ENCODE peak calls at places on chromosomes 7 and 10, in six cellular contexts. L is neuronal stem cell, K is H9, J is H1, C is mesenchymal stem cell, R is IMR-90. B is an unnamed sample.

GRCh38 chr10:114525368-114525949 is 121.2 kb upstream of the AFAP1L2 start:
- DNase-seq in K (no peak), J (no peak), L (no peak), C (peak), R (no peak), B (peak)

GRCh38 chr7:91109200-91109599 is 155.0 kb upstream of the FZD1 start:
- DNase-seq in J (no peak), L (no peak), R (no peak), K (no peak), C (no peak), B (no peak)

GRCh38 chr10:105586451-105587098 is 945.5 kb downstream of the SORCS3 start:
- DNase-seq in R (peak), L (no peak), K (no peak), C (peak), J (no peak), B (no peak)

GRCh38 chr7:36985866-36986402 is 261.6 kb upstream of the AOAH start:
- DNase-seq in K (no peak), J (no peak), R (no peak), L (no peak), C (no peak), B (no peak)

GRCh38 chr10:12130237-12130872 is 878 bp downstream of the SEC61A2 start:
- DNase-seq in R (peak), K (peak), C (peak), J (no peak), L (peak), B (peak)

GRCh38 chr7:44914992-44915607 is 29.8 kb upstream of the PURB start:
- DNase-seq in J (no peak), K (no peak), L (no peak), R (no peak), C (peak), B (no peak)

GRCh38 chr10:27742926-27743735 is 2.5 kb downstream of the MKX start:
- DNase-seq in L (no peak), J (no peak), K (peak), C (peak), R (no peak), B (peak)

GRCh38 chr7:146948708-146949107 is 832.1 kb downstream of the CNTNAP2 start:
- DNase-seq in L (no peak), J (no peak), K (no peak), C (no peak), R (no peak), B (no peak)

GRCh38 chr10:99855479-99856071 is 73.1 kb downstream of the ABCC2 start:
- DNase-seq in J (no peak), C (no peak), L (no peak), R (no peak), K (no peak), B (no peak)

GRCh38 chr7:151722533-151722932 is 154.4 kb downstream of the PRKAG2 start:
- DNase-seq in K (no peak), L (no peak), C (no peak), R (no peak), J (no peak), B (no peak)

GRCh38 chr10:106768204-106768603 is 396.3 kb downstream of the SORCS1 start:
- DNase-seq in R (no peak), L (no peak), K (no peak), J (no peak), C (no peak), B (no peak)

GRCh38 chr10:43230101-43230908 is 36.6 kb downstream of the RASGEF1A start:
- DNase-seq in R (no peak), L (no peak), K (peak), C (no peak), J (no peak), B (no peak)

GRCh38 chr10:74824184-74825032 is 2.0 kb upstream of the KAT6B start:
- DNase-seq in J (no peak), R (no peak), K (peak), L (no peak), C (no peak), B (no peak)

GRCh38 chr10:79102056-79102874 is 33.5 kb downstream of the ZMIZ1 start:
- DNase-seq in L (no peak), R (peak), J (no peak), C (peak), K (no peak), B (peak)

GRCh38 chr7:55083206-55083605 is 64.4 kb downstream of the EGFR start:
- DNase-seq in K (no peak), C (peak), R (peak), L (no peak), J (no peak), B (no peak)

GRCh38 chr7:123242467-123243097 is 42.8 kb upstream of the SLC13A1 start:
- DNase-seq in C (peak), J (no peak), K (no peak), R (no peak), L (no peak), B (no peak)

GRCh38 chr7:91945476-91945875 is 4.8 kb downstream of the AKAP9 start:
- DNase-seq in J (no peak), L (no peak), R (peak), C (peak), K (no peak), B (no peak)

GRCh38 chr10:114271014-114271778 is 32.1 kb downstream of the VWA2 start:
- DNase-seq in C (no peak), K (no peak), J (no peak), R (no peak), L (no peak), B (no peak)

GRCh38 chr10:22605168-22605567 is 109.2 kb downstream of the PIP4K2A start:
- DNase-seq in J (no peak), L (no peak), C (peak), K (no peak), R (peak), B (no peak)

GRCh38 chr7:39727614-39728013 is 104.2 kb downstream of the RALA start:
- DNase-seq in J (no peak), L (no peak), K (no peak), R (no peak), C (no peak), B (no peak)

GRCh38 chr10:111087968-111088505 is 11.2 kb downstream of the ADRA2A start:
- DNase-seq in R (no peak), L (no peak), K (no peak), J (no peak), C (no peak), B (no peak)

GRCh38 chr7:102874166-102874829 is 38.5 kb upstream of the LRRC17 start:
- DNase-seq in C (peak), R (peak), J (no peak), K (no peak), L (no peak), B (no peak)

GRCh38 chr10:51257511-51258248 is 183.4 kb downstream of the PRKG1 start:
- DNase-seq in J (no peak), K (no peak), L (no peak), R (peak), C (no peak), B (peak)

GRCh38 chr10:99432881-99433280 is 2.5 kb upstream of the GOT1 start:
- DNase-seq in L (no peak), J (no peak), R (no peak), K (no peak), C (no peak), B (no peak)

DNA sequence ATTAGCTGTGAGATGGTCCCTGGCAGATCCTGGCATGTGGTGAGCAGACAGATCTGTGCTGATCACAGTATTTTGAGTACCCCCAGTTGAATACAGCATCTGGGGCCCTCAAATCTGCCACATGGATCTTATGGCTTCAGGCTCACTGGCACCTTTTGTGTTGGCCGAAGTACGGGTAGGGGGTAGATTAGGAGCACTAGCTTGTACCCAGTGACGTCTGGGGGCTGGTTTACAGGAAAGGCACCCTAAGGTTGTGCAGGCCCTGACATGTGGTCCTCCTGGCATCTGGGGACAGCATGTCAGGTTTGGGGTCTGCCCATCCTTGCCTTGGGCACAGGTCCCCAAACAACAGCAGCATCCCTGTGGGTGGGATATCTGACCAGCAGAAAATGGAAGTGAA is 53.2 kb downstream of the SYPL1 start:
- DNase-seq in J (no peak), K (no peak), R (no peak), C (no peak), L (no peak), B (no peak)
- H3K23ac ChIP-seq in J (no peak), K (no peak), R (no peak), C (no peak), L (no peak), B (no peak)

GRCh38 chr10:63072951-63073350 is 60.2 kb upstream of the NRBF2 start:
- DNase-seq in J (no peak), C (no peak), L (no peak), R (no peak), K (peak), B (no peak)

GRCh38 chr10:63068246-63068645 is 64.9 kb upstream of the NRBF2 start:
- DNase-seq in C (no peak), L (no peak), J (no peak), K (no peak), R (no peak), B (no peak)

GRCh38 chr10:63071145-63071544 is 62.0 kb upstream of the NRBF2 start:
- DNase-seq in L (no peak), J (no peak), K (no peak), C (no peak), R (no peak), B (no peak)

GRCh38 chr10:63066606-63067005 is 66.5 kb upstream of the NRBF2 start:
- DNase-seq in J (no peak), L (no peak), K (no peak), R (no peak), C (no peak), B (no peak)

DNA sequence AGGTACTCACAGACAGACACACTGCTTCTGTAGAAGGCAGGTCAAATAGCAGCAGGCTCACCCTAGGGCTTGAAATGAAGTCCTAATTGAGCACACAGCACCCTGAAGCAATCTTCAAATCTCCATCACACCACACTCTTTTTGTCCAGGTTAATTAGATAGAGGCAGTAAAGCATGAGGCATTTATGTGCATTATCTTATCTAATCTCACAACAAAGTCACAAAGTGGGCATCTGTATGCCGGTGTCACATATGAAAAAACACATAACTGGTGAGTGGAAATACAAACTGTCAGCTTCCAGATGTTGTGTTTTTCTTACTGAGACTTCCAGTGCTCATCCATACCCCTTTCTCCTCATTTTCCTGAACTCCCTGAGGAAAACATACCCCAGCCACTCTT is 63.8 kb upstream of the NRBF2 start:
- DNase-seq in C (no peak), R (no peak), J (no peak), K (no peak), L (no peak), B (no peak)
- H2BK15ac ChIP-seq in C (no peak), R (no peak), J (no peak), K (no peak), L (no peak), B (no peak)

DNA sequence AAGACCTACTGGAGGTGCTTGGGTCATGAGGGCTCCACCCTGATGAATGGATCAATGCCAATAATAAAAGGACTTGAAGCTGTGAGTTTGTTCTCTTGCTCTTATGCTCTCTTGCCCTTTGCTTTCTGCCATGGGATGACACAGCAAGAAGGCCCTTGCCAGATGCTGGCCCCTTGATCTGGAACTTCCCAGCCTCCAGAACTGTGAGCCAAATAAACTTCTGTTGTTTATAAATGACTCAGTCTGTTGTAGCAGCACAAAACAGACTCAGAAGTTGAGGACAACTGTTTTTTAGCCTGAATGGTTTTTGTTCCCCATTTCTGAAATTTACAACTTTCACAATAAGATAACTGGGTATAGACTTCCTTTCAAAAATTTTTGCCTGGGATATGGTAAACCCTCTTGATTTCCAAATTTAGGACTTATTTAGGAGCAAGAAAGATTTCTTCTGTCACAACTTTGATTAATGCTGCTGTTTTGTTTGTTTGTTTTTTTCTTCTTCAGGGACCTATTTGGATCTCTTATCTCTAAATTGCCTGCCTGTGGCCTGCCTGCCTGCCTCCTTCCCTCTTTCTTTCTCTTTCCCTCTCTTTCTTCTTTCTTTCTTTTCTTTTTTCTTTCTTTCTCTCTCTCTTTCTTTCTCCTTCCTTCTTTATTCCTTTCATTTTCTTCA is 12.1 kb downstream of the ENTPD1 start:
- DNase-seq in R (peak), C (peak), J (no peak), K (no peak), L (no peak), B (no peak)
- H3K23ac ChIP-seq in R (peak), C (no peak), J (no peak), K (no peak), L (no peak), B (no peak)

DNA sequence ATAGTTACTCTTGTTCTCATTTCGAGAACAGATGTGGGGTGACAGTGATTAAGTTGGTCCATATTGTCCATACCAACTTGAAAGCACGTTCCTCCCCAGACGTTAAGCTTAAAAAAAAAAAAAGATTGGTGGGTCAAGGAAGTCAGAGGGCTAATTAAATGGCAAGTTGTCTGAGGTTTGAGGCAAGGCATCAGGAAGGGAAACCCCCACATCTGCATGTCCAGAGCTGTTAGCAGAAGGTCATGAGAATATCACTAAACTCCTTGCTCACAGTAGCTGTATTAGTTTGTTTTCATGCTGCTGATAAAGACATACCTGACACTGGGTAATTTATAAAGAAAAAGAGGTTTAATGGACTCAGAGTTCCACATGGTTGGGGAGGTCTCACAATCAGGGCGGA is 415.6 kb upstream of the FZD8 start:
- DNase-seq in L (no peak), K (no peak), R (no peak), C (no peak), J (no peak), B (no peak)
- H2BK15ac ChIP-seq in L (no peak), K (no peak), R (no peak), C (no peak), J (no peak), B (no peak)

GRCh38 chr7:4015371-4015770 is 666.7 kb upstream of the FOXK1 start:
- DNase-seq in K (no peak), L (no peak), C (no peak), R (no peak), J (no peak), B (no peak)

GRCh38 chr7:4014649-4015048 is 667.4 kb upstream of the FOXK1 start:
- DNase-seq in K (no peak), R (no peak), C (no peak), J (no peak), L (no peak), B (no peak)

GRCh38 chr7:4017081-4017480 is 665.0 kb upstream of the FOXK1 start:
- DNase-seq in C (no peak), L (no peak), R (no peak), K (no peak), J (no peak), B (no peak)

GRCh38 chr7:4017785-4018184 is 664.3 kb upstream of the FOXK1 start:
- DNase-seq in K (no peak), C (no peak), J (no peak), L (no peak), R (no peak), B (no peak)

DNA sequence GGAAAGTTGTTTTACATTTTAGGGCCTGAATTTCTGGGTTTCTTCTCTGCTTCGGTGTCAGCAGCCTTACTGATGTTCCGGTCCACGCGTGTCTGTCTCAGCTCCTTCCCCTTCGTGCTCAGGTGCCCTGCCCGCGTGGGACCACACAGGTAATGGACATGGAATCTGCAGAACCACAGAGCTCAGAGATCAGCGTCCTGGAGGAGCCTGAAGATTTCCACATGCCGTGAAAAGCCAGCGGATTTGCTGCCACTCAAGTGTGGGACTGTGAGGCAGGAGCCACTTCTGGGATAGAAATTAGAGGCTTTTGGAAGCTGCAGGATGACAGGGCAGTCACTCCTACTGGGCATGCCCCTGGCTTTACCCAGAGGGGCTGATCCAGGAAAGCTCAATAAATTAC is 666.1 kb upstream of the FOXK1 start:
- DNase-seq in R (no peak), J (no peak), L (no peak), C (no peak), K (no peak), B (no peak)
- H3K23ac ChIP-seq in R (no peak), J (no peak), L (peak), C (no peak), K (no peak), B (no peak)

GRCh38 chr7:4731803-4732202 is 43.6 kb upstream of the AP5Z1 start:
- DNase-seq in K (no peak), J (no peak), L (no peak), R (no peak), C (no peak), B (no peak)

GRCh38 chr7:4730276-4730675 is 45.1 kb upstream of the AP5Z1 start:
- DNase-seq in J (no peak), C (no peak), K (no peak), L (no peak), R (no peak), B (no peak)

GRCh38 chr7:4727914-4728705 is 46.0 kb downstream of the FOXK1 start:
- DNase-seq in C (peak), L (no peak), R (no peak), K (no peak), J (no peak), B (no peak)

GRCh38 chr7:4729266-4729665 is 46.2 kb upstream of the AP5Z1 start:
- DNase-seq in C (no peak), K (no peak), L (no peak), R (no peak), J (no peak), B (no peak)

DNA sequence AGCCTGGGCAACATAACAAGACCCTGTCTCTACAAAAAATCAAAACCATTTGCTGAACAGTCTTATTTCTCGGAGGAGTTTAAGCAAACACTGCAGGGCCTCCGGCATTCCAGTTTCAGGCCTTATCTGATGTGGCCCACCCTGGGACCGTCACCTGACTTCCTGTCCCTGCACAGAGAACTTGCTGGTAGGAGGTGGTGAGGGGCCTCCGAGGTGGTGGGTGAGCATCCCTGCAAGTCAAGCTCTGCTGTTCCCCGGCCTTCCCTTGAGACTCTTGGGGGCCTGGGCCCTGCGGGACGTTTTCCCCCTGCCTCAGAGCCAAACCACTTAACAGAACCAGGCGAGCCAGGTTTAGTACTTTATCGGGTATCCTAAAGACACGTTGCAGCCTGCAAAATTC is 44.5 kb upstream of the AP5Z1 start:
- DNase-seq in J (no peak), L (no peak), K (no peak), C (no peak), R (no peak), B (peak)
- H2BK15ac ChIP-seq in J (no peak), L (no peak), K (no peak), C (peak), R (no peak), B (no peak)